ENCODE peak calls at places on chromosomes 6 and 20, in seven cellular contexts. L is IMR-90, H is WERI-Rb-1, R is dorsolateral prefrontal cortex, T is cardiac muscle cell, Q is fibroblast of lung, I is nephron progenitor cell. C is an unnamed sample.

GRCh38 chr6:169775321-169775720 is 23.9 kb downstream of the ERMARD start:
- DNase-seq in L (no peak), H (no peak), Q (no peak), I (no peak), T (no peak), R (no peak), C (no peak)

GRCh38 chr6:150863213-150863928 is 2.1 kb upstream of the MTHFD1L start:
- DNase-seq in T (no peak), R (no peak), I (no peak), L (no peak), H (no peak), Q (no peak), C (no peak)

GRCh38 chr20:54860716-54861115 is 385.3 kb downstream of the DOK5 start:
- DNase-seq in I (no peak), T (no peak), H (no peak), Q (no peak), L (no peak), R (no peak), C (no peak)

GRCh38 chr20:57594092-57594911 is 25.9 kb downstream of the ZBP1 start:
- DNase-seq in R (no peak), T (peak), Q (peak), I (peak), L (peak), H (peak), C (peak)

GRCh38 chr20:49685161-49685601 is 28.5 kb downstream of the B4GALT5 start:
- DNase-seq in Q (no peak), I (no peak), R (no peak), L (no peak), H (no peak), T (no peak), C (no peak)

GRCh38 chr6:168061269-168062210 is 17.5 kb downstream of the FRMD1 start:
- DNase-seq in T (no peak), L (no peak), Q (no peak), H (no peak), I (no peak), R (no peak), C (no peak)

GRCh38 chr20:45470262-45470931 is 844 bp downstream of the WFDC2 start:
- DNase-seq in I (peak), R (peak), L (no peak), H (no peak), Q (peak), T (peak), C (peak)

GRCh38 chr20:58702161-58702510 is 9.5 kb downstream of the NPEPL1 start:
- DNase-seq in I (no peak), Q (no peak), H (no peak), T (no peak), R (no peak), L (no peak), C (peak)

GRCh38 chr20:60123652-60124051 is 165.4 kb downstream of the CDH26 start:
- DNase-seq in I (no peak), L (no peak), Q (no peak), T (no peak), R (no peak), H (no peak), C (no peak)

GRCh38 chr6:54722328-54722727 is 124.2 kb upstream of the FAM83B start:
- DNase-seq in L (peak), R (no peak), H (no peak), I (no peak), T (no peak), Q (peak), C (no peak)

GRCh38 chr20:18793625-18794427 is 19.8 kb upstream of the SCP2D1 start:
- DNase-seq in L (peak), Q (peak), T (peak), I (peak), R (peak), H (peak), C (peak)

GRCh38 chr6:166097914-166098522 is 69.6 kb downstream of the TBXT start:
- DNase-seq in T (peak), Q (peak), R (peak), L (peak), I (peak), H (peak), C (peak)
- TF ChIP-seq CTCF in T (peak), Q (peak), R (peak), L (peak), I (peak), H (peak), C (peak)

DNA sequence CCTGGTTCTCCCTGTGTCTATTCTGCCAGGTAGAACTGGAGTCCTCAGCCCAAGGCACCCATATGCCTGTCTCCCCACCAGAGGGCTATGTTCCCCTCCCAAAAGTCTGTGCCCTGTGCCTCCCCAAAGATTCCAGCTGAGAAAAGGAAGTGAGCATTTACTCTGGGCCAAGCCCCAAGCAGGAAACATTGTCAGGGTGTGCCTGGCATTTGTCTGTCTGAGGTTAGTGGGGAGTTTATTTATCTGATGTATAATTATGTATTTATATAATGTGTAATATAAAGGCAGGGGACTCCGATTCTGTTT is 5.6 kb downstream of the GDF5 start:
- DNase-seq in T (no peak), Q (no peak), I (no peak), H (no peak), R (no peak), L (no peak), C (no peak)
- TF ChIP-seq CTCF in T (no peak), Q (no peak), I (no peak), H (peak), R (no peak), L (no peak), C (no peak)

GRCh38 chr6:13352165-13352564 is 23.8 kb upstream of the TBC1D7 start:
- DNase-seq in R (no peak), Q (no peak), I (no peak), H (no peak), T (no peak), L (no peak), C (no peak)
- TF ChIP-seq CTCF in R (no peak), Q (no peak), I (no peak), H (no peak), T (no peak), L (no peak), C (no peak)

DNA sequence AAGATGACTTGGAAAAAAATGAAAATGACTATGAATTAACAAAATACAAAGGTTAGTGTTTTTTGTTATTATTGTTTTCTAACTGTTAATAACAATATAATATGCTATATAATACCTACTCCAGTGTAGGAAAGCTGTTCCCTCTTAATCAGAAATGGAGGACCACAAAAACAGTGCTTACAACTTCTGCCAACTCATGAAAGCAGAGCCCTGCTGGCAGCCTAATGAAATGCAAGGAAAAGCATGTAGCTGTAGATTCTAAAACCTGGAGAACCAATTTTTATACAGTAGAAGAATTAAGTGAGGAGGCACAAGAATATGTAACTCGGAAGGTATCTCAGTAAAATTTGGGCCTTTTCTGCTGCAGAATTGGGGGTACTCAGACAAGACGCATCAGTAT is 29.4 kb downstream of the PHIP start:
- DNase-seq in Q (peak), T (peak), L (peak), I (no peak), H (peak), R (no peak), C (no peak)
- TF ChIP-seq CTCF in Q (peak), T (peak), L (peak), I (peak), H (peak), R (peak), C (no peak)

DNA sequence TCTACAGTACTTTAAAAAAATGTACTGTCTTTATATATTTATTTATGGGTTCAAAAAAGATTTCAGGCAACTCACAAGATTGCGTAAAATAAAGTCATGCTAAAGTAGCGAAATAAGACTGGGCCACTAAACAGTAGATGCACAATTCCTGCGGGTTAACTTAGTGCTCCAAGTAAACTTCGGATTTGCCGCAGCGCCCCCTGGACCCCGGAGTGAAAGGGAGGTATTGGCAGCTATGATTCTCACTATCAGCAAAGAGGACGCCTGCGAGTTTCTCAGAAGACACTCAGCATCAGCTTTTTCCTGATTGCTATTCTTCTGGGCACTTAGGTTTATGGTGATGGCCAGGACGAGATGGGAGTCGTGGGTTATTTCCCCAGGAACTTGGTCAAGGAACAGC is 1.4 kb downstream of the OTOR start:
- DNase-seq in T (no peak), H (peak), I (peak), L (no peak), Q (no peak), R (no peak), C (no peak)
- TF ChIP-seq CTCF in T (no peak), H (peak), I (peak), L (no peak), Q (no peak), R (no peak), C (no peak)

DNA sequence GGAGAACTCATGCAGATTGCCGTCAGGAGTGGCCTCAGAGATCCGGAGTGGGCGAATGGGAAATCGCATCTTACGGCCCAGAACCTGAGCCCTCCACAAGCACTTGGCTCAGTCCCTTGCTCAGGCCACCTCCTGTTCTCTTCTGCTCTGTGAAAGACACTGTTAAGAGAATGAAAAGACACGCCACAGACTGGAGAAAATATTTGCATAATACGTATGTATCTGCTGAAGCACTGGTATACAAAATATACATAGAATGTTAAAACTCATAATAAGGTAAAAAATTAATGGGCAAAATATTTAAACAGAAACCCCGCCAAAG is 838 bp upstream of the POM121L2 start:
- DNase-seq in R (no peak), H (no peak), T (no peak), L (no peak), Q (no peak), I (no peak), C (no peak)
- TF ChIP-seq CTCF in R (no peak), H (no peak), T (no peak), L (no peak), Q (no peak), I (no peak), C (no peak)